ENCODE peak calls at places on chromosome 9, in seven cellular contexts. Q is fibroblast of lung, O is MM.1S, W is astrocyte of the spinal cord, N is upper lobe of left lung, U is foreskin fibroblast, A is cardiac muscle cell. C is an unnamed sample.

GRCh38 chr9:15622596-15622995 is 69.8 kb downstream of the CCDC171 start:
- DNase-seq in Q (peak), O (peak), W (peak), N (no peak), U (peak), A (peak), C (no peak)

GRCh38 chr9:27599102-27599501 is 25.8 kb upstream of the C9orf72 start:
- DNase-seq in Q (no peak), O (no peak), W (no peak), N (peak), U (no peak), A (peak), C (no peak)

GRCh38 chr9:107945961-107946360 is 456.4 kb upstream of the KLF4 start:
- DNase-seq in Q (no peak), O (no peak), W (no peak), N (no peak), U (peak), A (no peak), C (no peak)

GRCh38 chr9:86734762-86735161 is 212.5 kb downstream of the GAS1 start:
- DNase-seq in Q (peak), O (no peak), W (peak), N (no peak), U (peak), A (peak), C (no peak)

GRCh38 chr9:114348261-114348905 is 18.7 kb downstream of the ORM2 start:
- DNase-seq in Q (no peak), O (no peak), W (no peak), N (no peak), U (no peak), A (no peak), C (no peak)

GRCh38 chr9:122322553-122322952 is 48.3 kb upstream of the PTGS1 start:
- DNase-seq in Q (no peak), O (no peak), W (no peak), N (no peak), U (no peak), A (no peak), C (no peak)

GRCh38 chr9:16090907-16091629 is 538.2 kb downstream of the CCDC171 start:
- DNase-seq in Q (peak), O (no peak), W (no peak), N (no peak), U (peak), A (no peak), C (no peak)

GRCh38 chr9:105447386-105447813 is 434 bp upstream of the FSD1L start:
- DNase-seq in Q (no peak), O (no peak), W (no peak), N (no peak), U (peak), A (no peak), C (no peak)

GRCh38 chr9:134618823-134619454 is 22.7 kb upstream of the COL5A1 start:
- DNase-seq in Q (no peak), O (no peak), W (no peak), N (peak), U (no peak), A (no peak), C (no peak)

GRCh38 chr9:131872006-131872405 is 132.1 kb upstream of the RAPGEF1 start:
- DNase-seq in Q (no peak), O (no peak), W (no peak), N (no peak), U (no peak), A (no peak), C (no peak)

GRCh38 chr9:70859694-70860093 is 261.7 kb downstream of the TRPM3 start:
- DNase-seq in Q (no peak), O (no peak), W (no peak), N (no peak), U (no peak), A (no peak), C (no peak)

GRCh38 chr9:81461196-81461595 is 228.2 kb downstream of the TLE1 start:
- DNase-seq in Q (peak), O (no peak), W (peak), N (no peak), U (peak), A (peak), C (no peak)

GRCh38 chr9:131874916-131875670 is 135.2 kb upstream of the RAPGEF1 start:
- DNase-seq in Q (no peak), O (no peak), W (no peak), N (no peak), U (no peak), A (no peak), C (no peak)

GRCh38 chr9:34317436-34317835 is 11.6 kb downstream of the KIF24 start:
- DNase-seq in Q (no peak), O (no peak), W (no peak), N (no peak), U (no peak), A (no peak), C (no peak)

GRCh38 chr9:104914458-104914857 is 13.5 kb downstream of the ABCA1 start:
- DNase-seq in Q (no peak), O (no peak), W (no peak), N (peak), U (no peak), A (no peak), C (no peak)

GRCh38 chr9:22052376-22052945 is 43.4 kb upstream of the CDKN2B start:
- DNase-seq in Q (peak), O (no peak), W (peak), N (no peak), U (peak), A (peak), C (no peak)

GRCh38 chr9:84945878-84946538 is 276.5 kb downstream of the NTRK2 start:
- DNase-seq in Q (no peak), O (no peak), W (no peak), N (no peak), U (peak), A (no peak), C (no peak)

GRCh38 chr9:40927260-40927631 is 201.2 kb downstream of the FOXD4L6 start:
- DNase-seq in Q (no peak), O (no peak), W (no peak), N (no peak), U (no peak), A (no peak), C (no peak)
- H3K4me3 ChIP-seq in Q (no peak), O (no peak), W (no peak), N (no peak), U (no peak), A (no peak), C (no peak)

GRCh38 chr9:90872835-90873294 is 71.2 kb downstream of the SYK start:
- DNase-seq in Q (no peak), O (no peak), W (no peak), N (no peak), U (no peak), A (no peak), C (no peak)

GRCh38 chr9:90873422-90873821 is 71.8 kb downstream of the SYK start:
- DNase-seq in Q (no peak), O (no peak), W (no peak), N (no peak), U (no peak), A (no peak), C (no peak)

GRCh38 chr9:90874194-90874593 is 72.6 kb downstream of the SYK start:
- DNase-seq in Q (no peak), O (no peak), W (no peak), N (no peak), U (no peak), A (no peak), C (no peak)

GRCh38 chr9:90870646-90871326 is 69.2 kb downstream of the SYK start:
- DNase-seq in Q (peak), O (peak), W (peak), N (no peak), U (peak), A (peak), C (peak)

GRCh38 chr9:90871327-90871935 is 69.8 kb downstream of the SYK start:
- DNase-seq in Q (no peak), O (no peak), W (no peak), N (no peak), U (no peak), A (peak), C (no peak)
- TF ChIP-seq CTCF in Q (no peak), O (no peak), W (no peak), N (no peak), U (no peak), A (no peak), C (no peak)

DNA sequence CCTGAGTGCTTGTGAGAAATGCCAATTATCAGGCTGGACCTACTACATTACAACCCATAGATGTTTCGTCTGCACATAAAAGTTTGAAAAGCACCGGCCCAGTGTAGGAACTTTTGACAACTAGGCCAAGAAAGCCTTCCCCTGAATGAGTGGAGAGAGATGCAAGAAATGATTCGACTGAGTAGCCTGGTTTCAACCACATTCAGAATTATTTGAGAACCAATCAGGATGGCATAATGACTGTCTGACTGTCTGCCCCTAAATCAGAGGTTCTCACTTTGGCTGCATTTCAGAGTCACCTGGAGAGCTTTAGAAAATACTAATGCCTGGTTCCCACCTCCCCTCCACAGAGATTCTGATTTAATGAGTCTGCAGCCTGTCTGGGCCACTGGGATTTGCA is 61.1 kb downstream of the FRMD3 start:
- DNase-seq in Q (no peak), O (no peak), W (no peak), N (no peak), U (no peak), A (no peak), C (no peak)
- H3K4me3 ChIP-seq in Q (no peak), O (no peak), W (no peak), N (no peak), U (no peak), A (no peak), C (no peak)

GRCh38 chr9:4666042-4666699 is at the start of gene SPATA6L:
- DNase-seq in Q (peak), O (no peak), W (peak), N (peak), U (peak), A (peak), C (no peak)
- TF ChIP-seq CTCF in Q (no peak), O (peak), W (peak), N (peak), U (peak), A (peak), C (no peak)